ENCODE peak calls at places on chromosome 14, in six cellular contexts. O, T, A, N, M and R are unnamed samples.

GRCh38 chr14:65352964-65353530 is 59.5 kb upstream of the FUT8 start:
- DNase-seq in O (no peak), T (no peak), A (no peak), N (no peak), M (no peak), R (no peak)

GRCh38 chr14:68418192-68419118 is 374.4 kb downstream of the ZFP36L1 start:
- DNase-seq in O (no peak), T (no peak), A (no peak), N (no peak), M (no peak), R (no peak)

GRCh38 chr14:68110989-68111704 is 291.6 kb downstream of the RAD51B start:
- DNase-seq in O (no peak), T (no peak), A (no peak), N (no peak), M (no peak), R (no peak)

GRCh38 chr14:65025818-65026217 is 39.1 kb downstream of the FNTB start:
- DNase-seq in O (no peak), T (no peak), A (no peak), N (no peak), M (no peak), R (no peak)

GRCh38 chr14:70029296-70030132 is 150.3 kb downstream of the SMOC1 start:
- DNase-seq in O (no peak), T (no peak), A (no peak), N (no peak), M (no peak), R (no peak)

GRCh38 chr14:45068396-45068795 is 15.5 kb upstream of the PRPF39 start:
- DNase-seq in O (no peak), T (no peak), A (no peak), N (no peak), M (no peak), R (no peak)

GRCh38 chr14:22388669-22389625 is 200.1 kb downstream of the DAD1 start:
- DNase-seq in O (no peak), T (no peak), A (no peak), N (peak), M (no peak), R (no peak)

GRCh38 chr14:72714094-72714493 is 179.8 kb downstream of the DPF3 start:
- DNase-seq in O (no peak), T (no peak), A (no peak), N (no peak), M (no peak), R (no peak)

GRCh38 chr14:106378191-106378590 is 851.8 kb downstream of the TMEM121 start:
- DNase-seq in O (no peak), T (peak), A (no peak), N (no peak), M (no peak), R (no peak)

GRCh38 chr14:75523771-75524171 is 1.5 kb downstream of the BATF start:
- DNase-seq in O (no peak), T (no peak), A (no peak), N (no peak), M (no peak), R (no peak)

GRCh38 chr14:101151226-101151929 is 247.9 kb upstream of the RTL1 start:
- DNase-seq in O (peak), T (no peak), A (no peak), N (no peak), M (no peak), R (no peak)

GRCh38 chr14:56268039-56268438 is 149.8 kb downstream of the PELI2 start:
- DNase-seq in O (no peak), T (no peak), A (no peak), N (no peak), M (no peak), R (no peak)

GRCh38 chr14:80446356-80446755 is 235.1 kb upstream of the DIO2 start:
- DNase-seq in O (no peak), T (no peak), A (no peak), N (no peak), M (no peak), R (no peak)

GRCh38 chr14:60753264-60754126 is 18.9 kb downstream of the MNAT1 start:
- DNase-seq in O (no peak), T (peak), A (no peak), N (no peak), M (no peak), R (no peak)

DNA sequence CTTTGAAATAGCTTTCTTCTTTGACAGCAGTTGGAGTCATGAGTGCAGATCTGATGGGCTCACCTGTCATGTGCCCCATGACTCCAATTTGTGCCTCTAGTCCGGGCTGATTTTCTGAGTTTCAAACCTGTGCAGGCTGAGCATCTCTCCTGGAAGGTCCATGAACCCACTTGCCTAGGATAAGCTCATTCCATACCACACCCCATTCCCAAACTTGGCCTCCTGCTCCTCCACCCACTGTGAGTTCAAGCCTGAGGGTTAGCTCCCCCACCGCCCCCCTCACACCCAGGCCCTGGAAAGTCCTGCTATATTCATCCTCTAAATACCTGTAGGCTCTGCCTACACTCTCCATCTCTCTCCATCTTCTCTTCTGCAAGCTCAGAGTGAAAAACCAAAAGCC is 126.8 kb upstream of the VRK1 start:
- DNase-seq in O (no peak), T (no peak), A (no peak), N (no peak), M (no peak), R (no peak)
- TF ChIP-seq CTCF in O (no peak), T (no peak), A (no peak), N (no peak), M (no peak), R (no peak)

GRCh38 chr14:36748814-36749213 is 87.2 kb downstream of the PAX9 start:
- DNase-seq in O (no peak), T (no peak), A (no peak), N (no peak), M (no peak), R (no peak)

GRCh38 chr14:36751116-36751515 is 89.5 kb downstream of the PAX9 start:
- DNase-seq in O (no peak), T (no peak), A (no peak), N (no peak), M (no peak), R (no peak)

GRCh38 chr14:36750244-36750643 is 88.6 kb downstream of the PAX9 start:
- DNase-seq in O (no peak), T (no peak), A (no peak), N (no peak), M (no peak), R (no peak)

GRCh38 chr14:36746907-36747306 is 85.2 kb downstream of the PAX9 start:
- DNase-seq in O (no peak), T (no peak), A (no peak), N (no peak), M (no peak), R (no peak)

DNA sequence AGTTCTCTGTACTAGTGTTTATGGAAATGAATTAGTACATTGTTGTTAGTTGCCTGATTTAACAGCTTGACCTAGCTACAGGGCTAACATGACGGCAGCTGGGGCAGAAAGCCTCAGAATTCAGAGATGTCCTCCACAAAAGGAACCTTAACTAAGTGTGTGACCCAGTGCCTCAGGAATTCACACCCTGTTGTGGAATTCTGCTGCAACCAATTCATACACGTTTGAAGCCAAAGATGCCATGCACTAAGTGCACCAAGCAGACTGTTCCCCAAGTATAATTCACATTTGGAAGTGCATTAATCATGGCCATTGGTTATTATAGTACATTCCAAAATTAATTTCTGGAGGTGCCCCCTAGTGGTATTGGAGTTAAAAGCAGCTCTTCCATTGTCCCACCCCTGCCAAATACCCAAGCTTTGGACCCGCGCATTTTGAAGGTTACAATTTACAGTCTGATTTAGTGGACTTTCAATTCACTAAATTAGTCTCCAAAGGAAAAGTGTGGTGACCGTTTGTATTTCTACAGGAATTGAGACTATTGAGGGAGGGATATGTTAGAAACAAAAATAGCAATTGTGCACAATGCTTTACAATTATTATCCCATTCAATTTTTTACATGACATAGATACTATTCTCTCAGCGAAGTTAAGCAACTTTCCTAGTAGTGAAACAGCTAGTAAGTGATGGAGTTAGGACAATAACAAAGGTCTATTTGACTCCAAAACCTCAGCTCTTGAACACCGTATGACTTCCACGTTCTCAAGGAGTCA is 85.9 kb downstream of the PAX9 start:
- DNase-seq in O (no peak), T (no peak), A (no peak), N (no peak), M (no peak), R (no peak)
- TF ChIP-seq CTCF in O (peak), T (no peak), A (peak), N (peak), M (no peak), R (no peak)

DNA sequence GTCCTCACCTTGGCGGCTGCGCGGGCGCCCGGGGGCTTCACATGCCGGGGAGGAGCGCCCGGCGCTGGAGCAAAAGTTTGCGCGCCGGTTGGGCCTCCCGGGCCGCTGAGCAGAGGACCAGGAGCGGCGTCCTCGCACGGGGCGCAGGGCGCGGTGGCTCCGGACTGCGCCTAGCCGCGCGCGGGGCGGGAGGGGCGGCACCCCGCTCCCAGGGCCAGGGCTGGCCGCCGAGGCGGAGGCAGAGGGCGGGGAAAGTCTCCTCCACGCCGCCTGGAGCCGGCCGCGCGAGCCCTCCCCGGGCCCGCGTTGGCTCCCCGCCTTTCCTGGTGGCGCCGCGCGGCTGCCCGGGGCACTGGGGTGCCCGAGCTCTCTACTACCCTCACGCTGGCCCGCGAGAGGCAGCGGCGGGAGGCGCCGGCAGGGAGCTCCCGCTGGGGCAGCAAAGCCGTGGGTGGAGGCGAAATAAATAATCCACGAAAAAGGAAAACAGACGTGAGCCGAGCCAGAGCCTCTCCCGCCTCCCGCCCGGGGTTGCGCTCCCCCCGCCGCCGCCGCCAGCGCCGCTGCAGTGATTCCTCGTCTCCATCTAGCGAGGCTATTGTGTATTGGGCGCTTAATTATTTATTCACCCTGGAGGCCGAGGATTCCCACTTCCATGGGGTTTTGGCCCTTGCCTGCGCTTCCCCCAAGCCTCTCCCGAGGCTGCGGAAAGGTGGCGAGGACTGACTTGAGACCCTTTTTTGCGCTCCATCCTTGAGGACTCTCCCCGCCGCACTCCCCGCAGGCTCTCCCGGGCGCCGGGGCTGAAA is 476 bp upstream of the PRIMA1 start:
- DNase-seq in O (peak), T (no peak), A (no peak), N (no peak), M (no peak), R (no peak)
- TF ChIP-seq CTCF in O (peak), T (no peak), A (no peak), N (no peak), M (peak), R (peak)

GRCh38 chr14:37545174-37545573 is 49.9 kb downstream of the FOXA1 start:
- DNase-seq in O (no peak), T (no peak), A (no peak), N (no peak), M (no peak), R (no peak)
- TF ChIP-seq CTCF in O (no peak), T (no peak), A (no peak), N (no peak), M (no peak), R (no peak)